ENCODE peak calls at places on chromosomes 13 and 19, in five cellular contexts. G is astrocyte of the spinal cord, L is left lung, Q is GM06990, X is omental fat pad. C is an unnamed sample.

GRCh38 chr13:30577381-30577780 is 40.3 kb upstream of the USPL1 start:
- DNase-seq in G (peak; percentile 93), L (no peak), Q (peak; percentile 41), X (no peak), C (peak; percentile 36)

GRCh38 chr13:74187564-74187963 is 53.4 kb upstream of the KLF12 start:
- DNase-seq in G (no peak), L (no peak), Q (no peak), X (no peak), C (no peak)

GRCh38 chr19:51094696-51095279 is 12.1 kb upstream of the KLK14 start:
- DNase-seq in G (no peak), L (no peak), Q (no peak), X (no peak), C (peak; percentile 72)

GRCh38 chr19:49564616-49565045 is 15.7 kb downstream of the NOSIP start:
- DNase-seq in G (no peak), L (no peak), Q (no peak), X (no peak), C (no peak)

GRCh38 chr19:16398530-16399241 is 73.1 kb downstream of the EPS15L1 start:
- DNase-seq in G (no peak), L (no peak), Q (no peak), X (no peak), C (no peak)

GRCh38 chr13:47837104-47837880 is 163.8 kb downstream of the SUCLA2 start:
- DNase-seq in G (no peak), L (no peak), Q (no peak), X (no peak), C (no peak)

GRCh38 chr13:51318876-51319275 is 20.6 kb upstream of the SERPINE3 start:
- DNase-seq in G (no peak), L (no peak), Q (no peak), X (no peak), C (no peak)

GRCh38 chr19:45677351-45678230 is 9.6 kb downstream of the GIPR start:
- DNase-seq in G (peak; percentile 57), L (peak; percentile 91), Q (peak; percentile 88), X (peak; percentile 88), C (peak; percentile 89)

GRCh38 chr13:112175162-112176075 is 108.5 kb downstream of the SOX1 start:
- DNase-seq in G (no peak), L (no peak), Q (no peak), X (no peak), C (no peak)

GRCh38 chr19:3129112-3129511 is 6.7 kb upstream of the GNA15 start:
- DNase-seq in G (peak; percentile 73), L (no peak), Q (peak; percentile 4), X (no peak), C (no peak)

GRCh38 chr13:114063545-114064515 is 68.6 kb downstream of the RASA3 start:
- DNase-seq in G (peak; percentile 71), L (peak; percentile 93), Q (peak; percentile 54), X (peak; percentile 51), C (no peak)

GRCh38 chr19:19022380-19022961 is 10.8 kb downstream of the SUGP2 start:
- DNase-seq in G (no peak), L (no peak), Q (no peak), X (no peak), C (no peak)

GRCh38 chr19:8569066-8569761 is 8.0 kb downstream of the MYO1F start:
- DNase-seq in G (peak; percentile 96), L (no peak), Q (peak; percentile 64), X (no peak), C (peak; percentile 86)

GRCh38 chr19:17755977-17756670 is 4.8 kb downstream of the FCHO1 start:
- DNase-seq in G (peak; percentile 39), L (no peak), Q (peak; percentile 83), X (no peak), C (peak; percentile 84)

GRCh38 chr13:74132152-74132767 is 1.9 kb downstream of the KLF12 start:
- DNase-seq in G (no peak), L (no peak), Q (peak; percentile 18), X (no peak), C (no peak)

GRCh38 chr19:45526971-45527370 is 19.7 kb downstream of the VASP start:
- DNase-seq in G (no peak), L (no peak), Q (no peak), X (no peak), C (no peak)

GRCh38 chr19:18220632-18221275 is 5.5 kb downstream of the PDE4C start:
- DNase-seq in G (no peak), L (no peak), Q (no peak), X (no peak), C (no peak)

GRCh38 chr13:50366488-50367174 is 351.4 kb downstream of the KCNRG start:
- DNase-seq in G (no peak), L (no peak), Q (peak; percentile 71), X (no peak), C (peak; percentile 50)

GRCh38 chr19:17553256-17553655 is 2.2 kb upstream of the COLGALT1 start:
- DNase-seq in G (peak; percentile 93), L (no peak), Q (no peak), X (no peak), C (no peak)

GRCh38 chr19:41974652-41975051 is 15.5 kb upstream of the RABAC1 start:
- DNase-seq in G (no peak), L (no peak), Q (no peak), X (no peak), C (no peak)

GRCh38 chr13:52405767-52406494 is at the start of gene THSD1:
- DNase-seq in G (peak; percentile 28), L (peak; percentile 85), Q (peak; percentile 20), X (no peak), C (peak; percentile 44)

DNA sequence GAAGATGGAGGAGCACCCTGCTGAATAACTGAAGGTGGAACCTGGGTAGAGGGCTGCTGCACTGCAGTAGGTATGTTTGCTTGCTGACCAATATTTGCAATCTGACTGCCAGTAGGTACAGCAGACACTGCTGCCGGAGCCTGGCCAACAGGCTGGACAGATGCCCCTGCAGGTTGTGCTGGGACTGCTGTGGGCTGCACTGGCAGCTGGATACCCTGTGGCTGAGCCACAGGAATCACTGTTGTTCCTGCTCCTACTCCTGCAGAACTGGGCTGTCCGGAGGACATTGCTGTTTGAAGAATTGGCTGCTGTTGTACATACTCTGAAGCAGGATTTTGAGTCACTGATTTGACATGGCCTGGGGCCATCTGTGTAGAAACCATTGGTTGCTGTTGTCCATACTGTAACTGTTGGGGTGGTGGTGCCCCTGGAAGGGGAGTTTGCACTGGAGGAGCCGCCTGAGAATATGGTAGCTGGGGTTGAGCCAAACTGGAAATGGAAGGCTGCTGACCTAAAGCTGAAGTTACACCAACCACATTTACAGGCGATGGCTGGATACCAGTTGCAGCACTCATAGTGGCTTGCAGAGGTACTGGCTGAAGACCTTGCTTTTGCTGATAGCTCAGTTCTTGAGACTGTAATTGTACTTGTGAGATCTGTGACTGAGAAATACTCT is 2.2 kb downstream of the TSC22D1 start:
- DNase-seq in G (peak; percentile 83), L (peak; percentile 37), Q (no peak), X (no peak), C (peak; percentile 25)
- TF ChIP-seq CTCF in G (peak; percentile 70), L (peak; percentile 17), Q (peak; percentile 32), X (no peak), C (peak; percentile 15)

GRCh38 chr19:38561053-38561606 is 56.6 kb downstream of the MAP4K1 start:
- DNase-seq in G (no peak), L (no peak), Q (no peak), X (no peak), C (no peak)

GRCh38 chr19:38561658-38562057 is 56.1 kb downstream of the MAP4K1 start:
- DNase-seq in G (no peak), L (no peak), Q (no peak), X (no peak), C (no peak)

GRCh38 chr19:38557205-38557799 is 60.5 kb downstream of the MAP4K1 start:
- DNase-seq in G (no peak), L (peak; percentile 53), Q (peak; percentile 66), X (no peak), C (peak; percentile 65)

GRCh38 chr19:38562096-38562495 is 55.7 kb downstream of the MAP4K1 start:
- DNase-seq in G (no peak), L (no peak), Q (no peak), X (no peak), C (no peak)

DNA sequence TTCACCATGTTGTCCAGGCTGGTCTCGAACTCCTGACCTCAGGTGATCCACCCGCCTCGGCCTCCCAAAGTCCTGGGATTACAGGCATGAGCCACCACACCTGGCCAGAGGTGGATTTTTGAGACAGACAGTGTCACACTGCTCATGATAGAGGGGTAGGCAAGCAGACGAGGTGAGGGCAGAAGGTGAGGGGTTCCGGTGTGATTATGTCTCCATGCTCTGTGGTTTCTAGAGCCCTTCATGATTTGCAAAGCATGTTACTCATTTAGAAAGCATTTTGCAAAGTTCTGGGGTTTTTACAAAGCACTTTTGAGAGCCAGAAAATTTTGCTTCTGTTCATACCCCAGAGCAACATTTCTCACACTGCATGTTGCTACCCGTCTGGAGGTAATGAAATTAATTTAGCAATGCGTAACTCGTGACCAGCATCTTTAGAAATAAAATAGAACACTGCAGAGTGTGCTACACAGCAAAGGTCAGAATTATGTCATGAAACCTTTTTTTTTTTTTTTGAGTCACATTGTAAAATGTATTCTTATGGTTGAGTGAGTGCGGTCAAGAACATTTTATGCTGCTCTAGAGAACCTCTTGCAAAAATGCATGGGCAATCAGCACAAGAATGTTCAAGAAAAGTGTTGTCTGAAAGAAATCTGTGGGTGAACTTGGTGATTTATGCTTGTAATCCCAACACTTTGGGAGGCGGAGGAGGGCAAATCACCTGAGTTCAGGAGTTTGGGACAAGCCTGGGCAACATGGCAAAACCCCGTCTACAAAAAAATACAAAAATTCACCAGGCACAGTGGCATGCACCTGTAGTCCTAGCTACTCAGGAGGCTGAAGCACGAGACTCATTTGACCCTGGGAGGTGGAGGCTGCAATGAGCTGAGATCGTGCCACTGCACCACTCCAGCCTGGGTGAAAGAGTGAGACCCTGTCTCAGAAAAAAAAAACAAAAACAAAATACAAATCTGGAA is 58.0 kb downstream of the MAP4K1 start:
- DNase-seq in G (no peak), L (no peak), Q (peak; percentile 84), X (no peak), C (peak; percentile 67)
- TF ChIP-seq CTCF in G (no peak), L (no peak), Q (no peak), X (no peak), C (no peak)

DNA sequence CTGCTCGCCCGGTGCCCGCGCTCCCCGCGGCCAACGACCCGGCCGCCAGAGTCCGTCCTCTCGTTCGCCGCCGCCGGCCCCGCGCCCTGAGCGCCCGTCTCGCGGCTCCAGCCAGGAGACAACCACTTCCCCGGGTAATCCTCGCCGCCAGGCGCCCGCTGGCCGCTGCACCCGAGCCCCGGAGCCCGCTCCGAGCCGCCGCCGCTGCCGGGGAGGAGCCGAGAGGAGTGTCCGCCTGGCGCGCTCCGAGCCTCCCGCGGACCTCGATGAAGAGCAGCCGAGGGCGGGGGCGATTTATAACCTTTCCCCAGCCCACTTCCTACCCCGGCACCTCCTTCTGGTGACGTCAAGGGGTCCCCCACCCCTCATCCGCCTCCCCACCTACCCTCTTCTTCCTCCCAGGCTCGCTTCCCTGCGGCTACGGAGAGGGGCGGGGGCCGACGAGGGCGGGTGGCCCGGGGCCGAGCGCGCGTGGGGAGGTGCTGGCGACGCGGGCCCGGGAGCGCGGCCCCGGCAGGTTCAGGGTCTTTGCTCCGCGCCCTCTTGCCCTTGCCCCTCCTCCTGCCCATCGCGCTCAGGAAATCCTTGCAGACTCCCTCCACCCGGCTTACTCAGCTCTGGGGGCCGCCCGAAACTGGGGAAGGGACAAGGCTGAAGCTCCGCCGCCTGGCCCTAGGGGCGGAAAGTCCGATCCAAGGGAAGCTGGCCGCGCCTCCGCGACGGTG is at the start of gene FLT1:
- DNase-seq in G (no peak), L (peak; percentile 89), Q (peak; percentile 7), X (no peak), C (peak; percentile 51)
- TF ChIP-seq CTCF in G (no peak), L (no peak), Q (no peak), X (no peak), C (no peak)

GRCh38 chr13:84455143-84455905 is 573.0 kb upstream of the SLITRK1 start:
- DNase-seq in G (no peak), L (no peak), Q (no peak), X (no peak), C (no peak)
- TF ChIP-seq CTCF in G (no peak), L (no peak), Q (no peak), X (no peak), C (no peak)

C was measured in GM10248.